ENCODE peak calls at places on chromosome 17, in seven cellular contexts. N is ovary; P is brain microvascular endothelial cell; I is iPS DF 6.9; Q is hepatocyte; D is CD8-positive, alpha-beta memory T cell; R is AG04450. G is an unnamed sample.

GRCh38 chr17:76772842-76773521 is 35.1 kb downstream of the MFSD11 start:
- DNase-seq in N (no peak), P (peak; percentile 55), I (no peak), Q (peak; percentile 78), D (peak; percentile 39), R (peak; percentile 11), G (peak; percentile 92)

GRCh38 chr17:56699186-56699895 is 105.8 kb downstream of the NOG start:
- DNase-seq in N (no peak), P (peak; percentile 96), I (no peak), Q (peak; percentile 93), D (no peak), R (peak; percentile 94), G (no peak)

GRCh38 chr17:82267575-82268379 is 5.7 kb downstream of the CSNK1D start:
- DNase-seq in N (peak; percentile 85), P (peak; percentile 95), I (no peak), Q (peak; percentile 95), D (no peak), R (peak; percentile 81), G (no peak)

GRCh38 chr17:31381165-31381668 is 10.3 kb upstream of the RAB11FIP4 start:
- DNase-seq in N (no peak), P (no peak), I (no peak), Q (no peak), D (no peak), R (no peak), G (no peak)

GRCh38 chr17:3960764-3961163 is 3.5 kb downstream of the ATP2A3 start:
- DNase-seq in N (no peak), P (peak; percentile 37), I (no peak), Q (no peak), D (no peak), R (no peak), G (no peak)

GRCh38 chr17:17572010-17572785 is 19.3 kb downstream of the PEMT start:
- DNase-seq in N (no peak), P (no peak), I (no peak), Q (no peak), D (no peak), R (no peak), G (no peak)

GRCh38 chr17:56798916-56799315 is 34.8 kb downstream of the C17orf67 start:
- DNase-seq in N (no peak), P (no peak), I (peak; percentile 52), Q (no peak), D (no peak), R (no peak), G (no peak)

GRCh38 chr17:3474212-3474611 is 1.6 kb upstream of the ASPA start:
- DNase-seq in N (no peak), P (no peak), I (no peak), Q (peak; percentile 53), D (no peak), R (no peak), G (no peak)

GRCh38 chr17:67244621-67245072 is 349 bp downstream of the HELZ start:
- DNase-seq in N (peak; percentile 24), P (no peak), I (no peak), Q (peak; percentile 46), D (peak; percentile 9), R (no peak), G (peak; percentile 26)
- H3K27ac ChIP-seq in N (peak overlapping the region; percentile 83), P (peak overlapping the region; percentile 72), I (no peak overlapping the region), Q (peak overlapping the region; percentile 100), D (peak overlapping the region; percentile 81), R (peak overlapping the region; percentile 31), G (peak overlapping the region; percentile 91)

DNA sequence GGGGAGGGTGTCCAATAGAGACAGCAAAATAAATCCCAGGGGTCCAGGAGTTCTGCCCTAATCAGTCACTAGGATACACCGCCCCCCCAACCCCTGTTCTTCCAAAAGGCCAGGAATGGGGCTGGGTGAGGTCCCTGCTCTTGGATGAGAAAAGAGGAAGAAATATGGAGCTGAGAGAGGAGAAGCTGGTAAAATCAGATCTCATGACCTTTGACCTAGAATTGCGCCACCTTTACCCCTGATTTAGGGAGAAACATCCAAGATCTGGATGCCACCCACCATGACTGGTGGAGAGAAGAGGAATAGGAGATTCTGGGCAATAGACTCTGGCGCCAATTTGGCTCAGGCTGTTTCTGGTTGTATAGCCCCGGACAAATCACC is 707 bp upstream of the CACNB1 start:
- DNase-seq in N (no peak), P (no peak), I (no peak), Q (no peak), D (no peak), R (no peak), G (no peak)
- H3K27ac ChIP-seq in N (peak overlapping the region; percentile 72), P (no peak overlapping the region), I (no peak overlapping the region), Q (peak overlapping the region; percentile 55), D (no peak overlapping the region), R (peak overlapping the region; percentile 52), G (peak overlapping the region; percentile 69)

DNA sequence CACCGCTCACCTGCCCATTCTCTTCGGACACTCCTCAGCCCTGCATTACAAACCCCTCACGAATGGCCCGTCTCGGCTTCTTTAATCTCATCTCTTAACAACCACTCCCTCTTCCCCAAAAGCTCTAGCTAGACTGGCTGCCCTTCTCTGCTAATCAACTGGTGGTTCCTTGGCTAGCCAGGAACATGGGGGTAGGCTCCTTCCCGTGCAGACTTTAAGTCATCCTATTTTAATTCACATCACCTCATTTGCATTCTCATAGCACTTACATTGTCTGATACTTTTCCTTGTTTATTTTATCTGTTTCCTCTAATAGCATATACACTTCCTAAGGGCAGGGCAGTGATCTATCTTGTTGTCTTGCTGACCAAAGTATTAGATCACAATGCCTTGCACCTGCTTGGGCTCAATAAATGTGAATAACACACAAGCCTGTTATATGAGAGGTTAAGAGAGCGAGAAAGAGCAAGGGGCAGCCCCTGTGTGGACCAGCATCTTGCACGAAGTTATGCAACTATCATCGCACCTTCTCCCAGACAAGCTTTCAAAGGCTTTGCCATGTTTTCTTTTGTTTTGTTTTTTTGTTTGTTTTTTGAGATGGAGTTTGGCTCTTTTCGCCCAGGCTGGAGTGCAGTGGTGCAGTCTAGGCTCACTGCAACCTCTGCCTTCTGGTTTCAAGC is 9.8 kb downstream of the TP53 start:
- DNase-seq in N (no peak), P (no peak), I (peak; percentile 35), Q (no peak), D (no peak), R (no peak), G (no peak)
- H3K27ac ChIP-seq in N (no peak overlapping the region), P (no peak overlapping the region), I (no peak overlapping the region), Q (no peak overlapping the region), D (no peak overlapping the region), R (no peak overlapping the region), G (no peak overlapping the region)

DNA sequence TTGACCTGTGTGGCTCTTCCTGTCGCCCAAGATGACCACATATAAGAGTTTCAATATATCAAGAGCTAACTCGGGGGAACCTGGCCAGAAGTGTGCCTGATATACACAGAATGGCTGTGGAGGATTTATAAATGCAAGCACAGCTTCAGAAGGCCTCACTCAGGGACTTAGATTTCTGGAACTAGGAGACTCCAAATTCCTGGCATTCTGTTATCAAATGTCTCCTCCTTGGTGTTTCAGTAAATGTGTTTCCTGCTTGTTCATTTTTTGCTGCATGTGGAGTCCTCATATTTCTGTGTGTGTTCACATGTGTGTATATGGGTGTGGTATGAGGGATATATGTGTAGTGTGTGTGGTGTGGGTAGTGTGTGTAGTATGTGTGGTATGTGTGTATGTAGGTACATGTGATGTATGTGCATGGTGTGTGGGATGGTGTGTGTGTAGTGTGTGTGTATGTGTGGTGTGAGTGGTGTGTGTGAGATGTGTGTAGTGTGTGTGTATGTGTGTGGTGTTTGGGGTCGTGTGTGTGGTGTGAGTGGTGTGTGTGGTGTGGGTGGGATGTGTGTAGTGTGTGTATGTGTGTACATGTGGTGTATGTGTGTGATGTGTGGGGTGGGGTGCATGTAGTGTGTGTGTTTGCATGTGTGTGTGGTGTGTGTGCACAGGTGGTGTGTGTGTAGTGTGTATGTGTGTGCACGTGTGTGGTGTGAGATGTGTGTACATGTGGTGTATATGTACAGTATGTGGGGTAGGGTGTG is 986 bp upstream of the CD300H start:
- DNase-seq in N (no peak), P (no peak), I (no peak), Q (no peak), D (no peak), R (no peak), G (no peak)
- H3K27ac ChIP-seq in N (no peak overlapping the region), P (no peak overlapping the region), I (no peak overlapping the region), Q (no peak overlapping the region), D (no peak overlapping the region), R (no peak overlapping the region), G (no peak overlapping the region)